ENCODE peak calls at places on chromosome 14, in nine cellular contexts. J is stomach, N is dorsolateral prefrontal cortex, H is psoas muscle, D is cardiac muscle cell, S is astrocyte, A is uterus, C is SK-N-SH, B is K562. R is an unnamed sample. For H3K27me3, the result is how much of the 10 kb centered on the place peaks cover.

GRCh38 chr14:100605706-100606686 is 18.8 kb upstream of the BEGAIN start:
- DNase-seq in J (no peak), N (peak), H (no peak), D (peak), S (peak), A (no peak), C (peak), B (no peak), R (no peak)

GRCh38 chr14:54806616-54807015 is 96.0 kb downstream of the GCH1 start:
- DNase-seq in J (no peak), N (no peak), H (no peak), D (no peak), S (no peak), A (no peak), C (no peak), B (no peak), R (no peak)

GRCh38 chr14:102849522-102850379 is 72.5 kb downstream of the TRAF3 start:
- DNase-seq in J (peak), N (no peak), H (no peak), D (peak), S (peak), A (no peak), C (peak), B (no peak), R (no peak)

GRCh38 chr14:94113490-94113889 is 3.0 kb downstream of the IFI27 start:
- DNase-seq in J (peak), N (no peak), H (no peak), D (peak), S (peak), A (no peak), C (peak), B (no peak), R (peak)

GRCh38 chr14:91830777-91831176 is 36.6 kb downstream of the TC2N start:
- DNase-seq in J (peak), N (no peak), H (no peak), D (no peak), S (no peak), A (no peak), C (no peak), B (no peak), R (no peak)

GRCh38 chr14:100070310-100070709 is 5.1 kb downstream of the EVL start:
- DNase-seq in J (no peak), N (no peak), H (no peak), D (no peak), S (no peak), A (no peak), C (no peak), B (no peak), R (no peak)

GRCh38 chr14:73743431-73743931 is 29.3 kb upstream of the PNMA1 start:
- DNase-seq in J (no peak), N (no peak), H (peak), D (peak), S (no peak), A (no peak), C (no peak), B (no peak), R (no peak)

GRCh38 chr14:35400707-35401421 is 3.7 kb downstream of the NFKBIA start:
- DNase-seq in J (no peak), N (no peak), H (no peak), D (peak), S (no peak), A (no peak), C (no peak), B (no peak), R (peak)

GRCh38 chr14:73241481-73242165 is 4.3 kb downstream of the PAPLN start:
- DNase-seq in J (no peak), N (no peak), H (no peak), D (no peak), S (no peak), A (no peak), C (peak), B (no peak), R (no peak)

GRCh38 chr14:69673578-69674305 is 62.3 kb downstream of the SUSD6 start:
- DNase-seq in J (no peak), N (no peak), H (no peak), D (no peak), S (no peak), A (no peak), C (no peak), B (no peak), R (no peak)
- H3K27ac ChIP-seq in J (peak), N (no peak), H (peak), D (no peak), S (no peak), A (peak), C (no peak), B (no peak), R (peak)

GRCh38 chr14:59912443-59912842 is 7.5 kb upstream of the LRRC9 start:
- DNase-seq in J (no peak), N (no peak), H (no peak), D (no peak), S (no peak), A (no peak), C (no peak), B (no peak), R (no peak)

GRCh38 chr14:59918824-59919581 is 941 bp upstream of the LRRC9 start:
- DNase-seq in J (no peak), N (peak), H (peak), D (peak), S (peak), A (no peak), C (peak), B (peak), R (peak)

GRCh38 chr14:59913187-59913586 is 6.8 kb upstream of the LRRC9 start:
- DNase-seq in J (no peak), N (no peak), H (no peak), D (no peak), S (no peak), A (no peak), C (no peak), B (no peak), R (no peak)
- H3K27me3 ChIP-seq in J (under half), N (under half), H (under half), D (under half), S (under half), A (under half), C (under half), B (under half), R (under half)

GRCh38 chr14:76812093-76812421 is 625 bp downstream of the ANGEL1 start:
- DNase-seq in J (no peak), N (no peak), H (no peak), D (no peak), S (no peak), A (no peak), C (no peak), B (no peak), R (no peak)
- H3K27ac ChIP-seq in J (peak), N (peak), H (peak), D (peak), S (peak), A (peak), C (peak), B (peak), R (peak)

GRCh38 chr14:23177181-23177580 is 6.3 kb downstream of the SLC7A8 start:
- DNase-seq in J (peak), N (no peak), H (no peak), D (no peak), S (no peak), A (no peak), C (no peak), B (no peak), R (no peak)
- H3K27me3 ChIP-seq in J (under half), N (under half), H (under half), D (under half), S (under half), A (under half), C (under half), B (under half), R (under half)

GRCh38 chr14:65703996-65704395 is 291.5 kb downstream of the FUT8 start:
- DNase-seq in J (no peak), N (no peak), H (no peak), D (peak), S (peak), A (no peak), C (no peak), B (no peak), R (no peak)
- H3K27ac ChIP-seq in J (no peak), N (no peak), H (no peak), D (no peak), S (peak), A (no peak), C (no peak), B (no peak), R (no peak)

GRCh38 chr14:104561124-104561531 is 18.4 kb upstream of the C14orf180 start:
- DNase-seq in J (no peak), N (no peak), H (peak), D (no peak), S (no peak), A (no peak), C (no peak), B (no peak), R (no peak)

GRCh38 chr14:104559043-104559768 is 20.4 kb upstream of the C14orf180 start:
- DNase-seq in J (no peak), N (peak), H (peak), D (no peak), S (no peak), A (no peak), C (no peak), B (no peak), R (no peak)

GRCh38 chr14:104558231-104559042 is 21.1 kb upstream of the C14orf180 start:
- DNase-seq in J (no peak), N (peak), H (no peak), D (no peak), S (no peak), A (no peak), C (no peak), B (no peak), R (no peak)

GRCh38 chr14:104560586-104560945 is 19.0 kb upstream of the C14orf180 start:
- DNase-seq in J (no peak), N (no peak), H (peak), D (no peak), S (no peak), A (no peak), C (no peak), B (no peak), R (no peak)

GRCh38 chr14:104559769-104560585 is 19.6 kb upstream of the C14orf180 start:
- DNase-seq in J (no peak), N (no peak), H (peak), D (no peak), S (no peak), A (no peak), C (no peak), B (no peak), R (no peak)
- H3K27me3 ChIP-seq in J (under half), N (under half), H (under half), D (under half), S (under half), A (under half), C (under half), B (under half), R (under half)

GRCh38 chr14:68888883-68889282 is 90.2 kb downstream of the ACTN1 start:
- DNase-seq in J (no peak), N (no peak), H (no peak), D (no peak), S (no peak), A (no peak), C (no peak), B (no peak), R (peak)
- H3K27ac ChIP-seq in J (peak), N (no peak), H (no peak), D (no peak), S (peak), A (peak), C (no peak), B (no peak), R (no peak)

GRCh38 chr14:60651936-60652673 is 2.8 kb upstream of the SIX1 start:
- DNase-seq in J (no peak), N (no peak), H (no peak), D (no peak), S (no peak), A (no peak), C (peak), B (no peak), R (no peak)
- H3K27me3 ChIP-seq in J (half or more), N (half or more), H (under half), D (half or more), S (half or more), A (half or more), C (under half), B (under half), R (half or more)

R was measured in adrenal gland.